ENCODE peak calls at places on chromosomes 3 and 15, in ten cellular contexts. A is astrocyte of the hippocampus, P is EL, O is heart right ventricle, M is GF-D8, U is GM03348, J is amniotic stem cell, S is caudate nucleus, B is activated B cell treated with CpG ODN at 0.5 μM for 24 hours, X is left cardiac atrium. V is an unnamed sample.

GRCh38 chr15:82943176-82943575 is 9.3 kb downstream of the HOMER2 start:
- DNase-seq in A (peak), P (no peak), O (no peak), M (no peak), U (no peak), J (no peak), S (no peak), B (no peak), X (no peak), V (no peak)

GRCh38 chr3:126107960-126108688 is 24.2 kb upstream of the SLC41A3 start:
- DNase-seq in A (no peak), P (no peak), O (no peak), M (no peak), U (no peak), J (no peak), S (no peak), B (no peak), X (no peak), V (peak)

GRCh38 chr15:98609144-98609852 is 39.0 kb upstream of the IGF1R start:
- DNase-seq in A (peak), P (peak), O (no peak), M (no peak), U (peak), J (no peak), S (no peak), B (no peak), X (no peak), V (peak)

GRCh38 chr3:195196266-195196665 is 74.7 kb downstream of the XXYLT1 start:
- DNase-seq in A (peak), P (peak), O (no peak), M (no peak), U (peak), J (no peak), S (no peak), B (no peak), X (no peak), V (peak)

GRCh38 chr15:40498418-40498817 is 27.6 kb downstream of the CHST14 start:
- DNase-seq in A (peak), P (peak), O (no peak), M (no peak), U (no peak), J (peak), S (no peak), B (no peak), X (no peak), V (no peak)

GRCh38 chr15:80595391-80595790 is 99.7 kb upstream of the ABHD17C start:
- DNase-seq in A (no peak), P (peak), O (no peak), M (no peak), U (no peak), J (no peak), S (no peak), B (no peak), X (no peak), V (no peak)

GRCh38 chr3:114660124-114660523 is 366.3 kb downstream of the TIGIT start:
- DNase-seq in A (peak), P (peak), O (peak), M (no peak), U (peak), J (peak), S (no peak), B (no peak), X (peak), V (no peak)

GRCh38 chr3:18237251-18238005 is 187.7 kb downstream of the SATB1 start:
- DNase-seq in A (peak), P (peak), O (no peak), M (no peak), U (peak), J (peak), S (no peak), B (no peak), X (no peak), V (no peak)

GRCh38 chr15:73344051-73344450 is 24.7 kb downstream of the HCN4 start:
- DNase-seq in A (peak), P (peak), O (no peak), M (no peak), U (no peak), J (no peak), S (no peak), B (no peak), X (no peak), V (no peak)

GRCh38 chr3:150599611-150600297 is 3.4 kb upstream of the SELENOT start:
- DNase-seq in A (peak), P (peak), O (no peak), M (peak), U (peak), J (no peak), S (no peak), B (no peak), X (no peak), V (no peak)

GRCh38 chr3:14775011-14775410 is 43.8 kb upstream of the FGD5 start:
- DNase-seq in A (no peak), P (no peak), O (no peak), M (no peak), U (no peak), J (no peak), S (no peak), B (no peak), X (no peak), V (peak)

GRCh38 chr3:140910860-140911259 is 30.8 kb upstream of the SLC25A36 start:
- DNase-seq in A (peak), P (peak), O (no peak), M (no peak), U (no peak), J (no peak), S (peak), B (no peak), X (no peak), V (no peak)

GRCh38 chr3:126208618-126209256 is 28.4 kb upstream of the ALDH1L1 start:
- DNase-seq in A (peak), P (peak), O (peak), M (peak), U (peak), J (peak), S (no peak), B (no peak), X (peak), V (no peak)

GRCh38 chr3:11553436-11554235 is 90.1 kb downstream of the VGLL4 start:
- DNase-seq in A (peak), P (no peak), O (no peak), M (no peak), U (no peak), J (no peak), S (no peak), B (no peak), X (peak), V (no peak)

GRCh38 chr3:42442640-42443039 is 32.2 kb upstream of the LYZL4 start:
- DNase-seq in A (no peak), P (no peak), O (no peak), M (no peak), U (no peak), J (no peak), S (no peak), B (no peak), X (no peak), V (no peak)

GRCh38 chr15:42457445-42458442 is 33.2 kb downstream of the ZNF106 start:
- DNase-seq in A (peak), P (peak), O (peak), M (no peak), U (peak), J (peak), S (no peak), B (no peak), X (peak), V (no peak)

GRCh38 chr15:90086868-90087268 is 15.4 kb downstream of the IDH2 start:
- DNase-seq in A (peak), P (peak), O (no peak), M (no peak), U (peak), J (no peak), S (no peak), B (peak), X (no peak), V (no peak)

GRCh38 chr3:62582495-62583172 is 209.3 kb upstream of the FEZF2 start:
- DNase-seq in A (no peak), P (no peak), O (no peak), M (no peak), U (no peak), J (no peak), S (no peak), B (no peak), X (no peak), V (no peak)

GRCh38 chr3:42847731-42848130 is 27.9 kb downstream of the CYP8B1 start:
- DNase-seq in A (no peak), P (no peak), O (no peak), M (no peak), U (no peak), J (no peak), S (no peak), B (no peak), X (no peak), V (peak)